ENCODE peak calls at places on chromosomes 2 and 18, in five cellular contexts. Q is GM23248, S is endodermal cell, E is ascending aorta, C is upper lobe of left lung. F is an unnamed sample.
A peak's percentile ranks its signal among the peaks of the same experiment; 100 is the strongest.

GRCh38 chr18:28267878-28268625 is 91.1 kb upstream of the CDH2 start:
- DNase-seq in Q (peak; percentile 32), S (no peak), E (no peak), C (no peak), F (no peak)

GRCh38 chr2:9627310-9627709 is 3.5 kb downstream of the YWHAQ start:
- DNase-seq in Q (peak; percentile 46), S (no peak), E (no peak), C (no peak), F (no peak)

GRCh38 chr2:96951125-96951654 is 35.2 kb downstream of the FAM178B start:
- DNase-seq in Q (peak; percentile 61), S (peak; percentile 96), E (peak; percentile 84), C (peak; percentile 91), F (peak; percentile 97)

GRCh38 chr2:162261032-162261945 is 18.0 kb upstream of the FAP start:
- DNase-seq in Q (peak; percentile 86), S (no peak), E (peak; percentile 75), C (no peak), F (no peak)

GRCh38 chr2:19671311-19671710 is 230.5 kb downstream of the TTC32 start:
- DNase-seq in Q (no peak), S (peak; percentile 23), E (no peak), C (no peak), F (no peak)

GRCh38 chr2:121613774-121614173 is 35.5 kb downstream of the CLASP1 start:
- DNase-seq in Q (no peak), S (no peak), E (no peak), C (no peak), F (no peak)

GRCh38 chr2:240934701-240935100 is 28.6 kb downstream of the CROCC2 start:
- DNase-seq in Q (no peak), S (peak; percentile 35), E (no peak), C (peak; percentile 50), F (peak; percentile 46)

GRCh38 chr2:162182395-162182794 is 30.3 kb upstream of the GCG start:
- DNase-seq in Q (no peak), S (no peak), E (no peak), C (no peak), F (no peak)

GRCh38 chr2:194765723-194766122 is 891.3 kb upstream of the SLC39A10 start:
- DNase-seq in Q (no peak), S (no peak), E (no peak), C (no peak), F (no peak)

GRCh38 chr2:203814661-203815540 is 52.7 kb upstream of the CTLA4 start:
- DNase-seq in Q (peak; percentile 92), S (peak; percentile 70), E (peak; percentile 75), C (no peak), F (peak; percentile 63)

GRCh38 chr2:16096962-16097361 is 156.6 kb downstream of the MYCN start:
- DNase-seq in Q (no peak), S (no peak), E (no peak), C (no peak), F (no peak)

GRCh38 chr2:229713371-229714079 is 830 bp downstream of the DNER start:
- DNase-seq in Q (peak; percentile 12), S (peak; percentile 85), E (no peak), C (peak; percentile 79), F (peak; percentile 84)

GRCh38 chr18:37424507-37424906 is 141.1 kb downstream of the CELF4 start:
- DNase-seq in Q (no peak), S (no peak), E (no peak), C (no peak), F (no peak)

GRCh38 chr2:239223330-239224248 is 177.2 kb downstream of the HDAC4 start:
- DNase-seq in Q (peak; percentile 85), S (no peak), E (peak; percentile 87), C (peak; percentile 71), F (no peak)

GRCh38 chr2:205024822-205025518 is 479.7 kb downstream of the PARD3B start:
- DNase-seq in Q (peak; percentile 97), S (no peak), E (peak; percentile 86), C (no peak), F (no peak)

GRCh38 chr2:84249140-84249539 is 209.9 kb downstream of the SUCLG1 start:
- DNase-seq in Q (no peak), S (no peak), E (no peak), C (no peak), F (no peak)

GRCh38 chr2:234081970-234082822 is 31.7 kb downstream of the SPP2 start:
- DNase-seq in Q (no peak), S (no peak), E (no peak), C (no peak), F (no peak)

GRCh38 chr2:17257194-17257909 is 260.9 kb downstream of the RAD51AP2 start:
- DNase-seq in Q (peak; percentile 54), S (no peak), E (no peak), C (no peak), F (no peak)

GRCh38 chr2:28678944-28679343 is 72.7 kb upstream of the PPP1CB start:
- DNase-seq in Q (no peak), S (no peak), E (no peak), C (no peak), F (no peak)

GRCh38 chr18:361941-362913 is 94.4 kb upstream of the THOC1 start:
- DNase-seq in Q (peak; percentile 98), S (no peak), E (peak; percentile 74), C (no peak), F (no peak)

GRCh38 chr2:120949027-120949956 is 213.6 kb downstream of the GLI2 start:
- DNase-seq in Q (peak; percentile 12), S (peak; percentile 59), E (no peak), C (no peak), F (peak; percentile 71)

GRCh38 chr2:161207941-161208340 is 47.7 kb downstream of the TANK start:
- DNase-seq in Q (peak; percentile 4), S (no peak), E (no peak), C (no peak), F (no peak)

DNA sequence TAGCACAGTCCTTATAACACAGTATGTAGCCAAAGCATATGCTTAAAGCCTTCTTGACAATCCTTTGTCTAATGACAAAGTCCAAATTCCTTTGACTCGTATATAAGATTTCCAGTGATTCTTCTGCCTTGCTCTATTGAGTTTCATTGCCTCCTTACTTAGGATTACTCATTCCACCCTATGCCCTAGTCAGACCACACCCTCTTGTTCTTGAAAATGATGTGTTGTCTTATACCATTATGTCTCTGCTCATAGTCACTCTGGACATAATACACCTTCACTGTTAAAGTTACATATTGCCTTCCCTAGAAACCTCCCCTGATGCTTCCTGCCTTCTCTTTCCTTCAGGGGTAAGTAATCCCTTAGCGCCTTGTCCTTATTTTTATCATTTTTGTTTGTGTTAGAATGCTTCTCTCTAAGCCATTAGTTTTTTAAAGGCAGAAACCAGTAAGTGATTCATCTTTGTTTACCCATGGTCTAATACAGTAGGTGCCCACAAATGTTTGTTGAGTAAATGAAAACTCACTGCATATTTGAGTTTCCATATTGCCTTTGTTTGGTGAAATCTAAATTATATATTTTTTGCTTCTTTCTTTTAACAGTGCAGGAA is 19.3 kb downstream of the GPD2 start:
- DNase-seq in Q (peak; percentile 79), S (no peak), E (no peak), C (no peak), F (no peak)
- H3K4me3 ChIP-seq in Q (no peak overlapping the region), S (no peak overlapping the region), E (no peak overlapping the region), C (no peak overlapping the region), F (no peak overlapping the region)

DNA sequence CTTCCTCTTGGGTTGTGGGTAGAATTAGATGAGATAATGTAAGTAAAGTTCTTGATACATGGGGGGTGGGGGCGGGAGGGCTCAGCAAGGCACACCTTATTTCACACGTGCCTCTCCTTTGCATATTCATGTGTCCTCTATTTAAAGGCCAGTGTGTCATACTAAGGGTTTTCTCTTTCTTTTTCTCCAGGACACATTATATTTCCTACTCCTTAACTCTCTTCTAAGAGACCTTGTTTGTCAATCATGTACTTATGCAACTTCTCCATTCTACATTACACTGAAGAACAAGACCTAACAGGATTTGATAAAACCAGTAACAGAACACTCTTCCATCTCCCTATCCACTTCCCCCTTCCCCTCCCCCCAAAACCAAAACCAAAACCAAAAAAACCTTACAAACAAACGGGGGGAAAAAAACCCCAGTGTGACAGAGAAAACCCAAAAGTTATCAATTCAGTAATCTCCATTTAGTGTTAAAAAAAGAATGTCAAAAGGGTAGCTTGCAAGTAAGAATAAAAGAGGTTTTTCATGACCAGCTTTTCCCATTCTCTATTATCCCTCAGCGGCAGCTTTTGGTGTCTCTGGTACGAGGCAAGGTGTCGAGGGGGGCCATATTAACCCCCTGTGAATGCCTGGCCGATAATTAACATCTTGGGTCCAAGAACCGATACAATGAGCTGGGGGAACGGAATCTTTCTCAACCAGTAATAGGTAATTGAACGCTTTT is 190.9 kb upstream of the TCF4 start:
- DNase-seq in Q (peak; percentile 12), S (no peak), E (no peak), C (no peak), F (peak; percentile 29)
- H3K4me3 ChIP-seq in Q (peak overlapping the region; percentile 75), S (peak overlapping the region; percentile 81), E (peak overlapping the region; percentile 48), C (peak overlapping the region; percentile 36), F (peak overlapping the region; percentile 50)

GRCh38 chr2:200378652-200379290 is 72.3 kb downstream of the SPATS2L start:
- DNase-seq in Q (peak; percentile 48), S (no peak), E (no peak), C (no peak), F (no peak)

GRCh38 chr2:200377774-200378336 is 71.4 kb downstream of the SPATS2L start:
- DNase-seq in Q (no peak), S (no peak), E (no peak), C (no peak), F (no peak)

GRCh38 chr2:200380833-200381542 is 74.5 kb downstream of the SPATS2L start:
- DNase-seq in Q (peak; percentile 75), S (no peak), E (no peak), C (no peak), F (no peak)

GRCh38 chr2:200380139-200380561 is 73.7 kb downstream of the SPATS2L start:
- DNase-seq in Q (no peak), S (no peak), E (no peak), C (no peak), F (no peak)

DNA sequence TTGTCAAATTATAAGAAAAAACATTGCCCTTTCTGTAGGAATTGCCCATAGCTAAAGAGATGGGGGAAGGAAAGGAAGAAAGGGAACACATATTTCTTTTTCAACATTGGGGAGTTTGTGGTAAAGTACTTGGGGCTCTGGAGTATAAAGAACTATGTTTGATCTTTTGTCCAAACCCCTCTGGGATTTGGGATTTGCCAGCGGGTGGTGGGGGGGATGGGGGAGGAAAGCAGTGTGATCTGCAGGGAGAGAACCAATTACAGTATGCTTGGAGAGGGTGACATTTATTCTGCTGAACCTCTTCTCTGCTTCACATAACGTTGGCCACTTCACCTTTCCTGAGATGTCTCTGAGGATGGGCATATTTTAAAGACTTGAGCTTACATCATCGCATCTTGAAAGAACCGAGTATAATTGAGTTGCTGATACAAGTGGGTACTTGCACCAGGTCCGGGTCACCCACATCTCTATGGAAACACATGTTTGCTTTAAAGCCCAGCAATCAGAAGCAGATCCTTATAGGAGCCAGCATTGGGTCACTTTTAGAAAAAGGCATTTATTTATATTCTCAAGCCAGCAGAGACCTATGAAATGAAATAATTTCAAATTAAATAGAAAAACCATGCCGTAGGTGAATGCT is 73.1 kb downstream of the SPATS2L start:
- DNase-seq in Q (no peak), S (no peak), E (no peak), C (no peak), F (peak; percentile 22)
- H3K4me3 ChIP-seq in Q (no peak overlapping the region), S (peak overlapping the region; percentile 33), E (no peak overlapping the region), C (no peak overlapping the region), F (no peak overlapping the region)

GRCh38 chr2:74658516-74658915 is 4.5 kb downstream of the SEMA4F start:
- DNase-seq in Q (peak; percentile 98), S (no peak), E (no peak), C (no peak), F (no peak)

GRCh38 chr2:74655579-74655978 is 1.5 kb downstream of the SEMA4F start:
- DNase-seq in Q (no peak), S (no peak), E (no peak), C (no peak), F (no peak)

GRCh38 chr2:74648009-74648443 is at the start of gene M1AP:
- DNase-seq in Q (no peak), S (peak; percentile 89), E (no peak), C (peak; percentile 82), F (peak; percentile 93)

GRCh38 chr2:74653985-74654882 is at the start of gene SEMA4F:
- DNase-seq in Q (peak; percentile 97), S (peak; percentile 99), E (peak; percentile 98), C (peak; percentile 96), F (peak; percentile 98)

GRCh38 chr2:74653589-74653984 is 460 bp upstream of the SEMA4F start:
- DNase-seq in Q (no peak), S (no peak), E (no peak), C (no peak), F (no peak)
- H3K4me3 ChIP-seq in Q (peak overlapping the region; percentile 77), S (peak overlapping the region; percentile 80), E (peak overlapping the region; percentile 81), C (no peak overlapping the region), F (peak overlapping the region; percentile 74)

F was measured in H7.